ENCODE peak calls at places on chromosomes 5 and 9, in eight cellular contexts. F is fibroblast of pulmonary artery; B is stimulated activated CD4-positive, alpha-beta T cell treated with anti-CD3 and anti-CD28 coated beads, Interleukin-2, amount 100 ng/mL, for 4 hours; G is neural crest cell; S is cardiac fibroblast; L is kidney; O is activated T-cell treated with anti-CD3 and anti-CD28 coated beads for 1 hour; Z is GM12892. U is an unnamed sample.

GRCh38 chr5:27612161-27612560 is 573.8 kb upstream of the CDH9 start:
- DNase-seq in F (peak), B (no peak), G (no peak), S (no peak), L (no peak), O (no peak), Z (no peak), U (no peak)

GRCh38 chr5:3634061-3634460 is 38.4 kb downstream of the IRX1 start:
- DNase-seq in F (no peak), B (no peak), G (no peak), S (no peak), L (no peak), O (no peak), Z (no peak), U (no peak)

GRCh38 chr5:168734657-168735344 is 155.6 kb upstream of the PANK3 start:
- DNase-seq in F (peak), B (no peak), G (no peak), S (peak), L (no peak), O (no peak), Z (no peak), U (no peak)

GRCh38 chr5:118990582-118990981 is 2.2 kb upstream of the DTWD2 start:
- DNase-seq in F (no peak), B (no peak), G (no peak), S (no peak), L (no peak), O (no peak), Z (no peak), U (no peak)

GRCh38 chr5:79567926-79568549 is 44.2 kb upstream of the TENT2 start:
- DNase-seq in F (peak), B (no peak), G (no peak), S (peak), L (no peak), O (no peak), Z (no peak), U (no peak)

GRCh38 chr5:72366324-72366976 is 46.3 kb downstream of the PTCD2 start:
- DNase-seq in F (peak), B (no peak), G (peak), S (peak), L (no peak), O (no peak), Z (no peak), U (peak)

GRCh38 chr5:171616002-171616780 is 169.4 kb upstream of the SMIM23 start:
- DNase-seq in F (no peak), B (no peak), G (no peak), S (no peak), L (no peak), O (no peak), Z (no peak), U (no peak)

GRCh38 chr9:111036068-111036789 is 2.0 kb downstream of the LPAR1 start:
- DNase-seq in F (peak), B (no peak), G (peak), S (peak), L (peak), O (no peak), Z (no peak), U (no peak)

GRCh38 chr9:16469184-16469583 is 401.3 kb downstream of the BNC2 start:
- DNase-seq in F (no peak), B (no peak), G (no peak), S (no peak), L (no peak), O (no peak), Z (no peak), U (no peak)

GRCh38 chr5:54315736-54316135 is 5.4 kb upstream of the ARL15 start:
- DNase-seq in F (no peak), B (no peak), G (no peak), S (no peak), L (no peak), O (no peak), Z (no peak), U (no peak)

GRCh38 chr5:1242733-1243486 is 17.7 kb downstream of the SLC6A18 start:
- DNase-seq in F (no peak), B (no peak), G (no peak), S (no peak), L (no peak), O (no peak), Z (no peak), U (no peak)

GRCh38 chr5:60295423-60295822 is 401.9 kb upstream of the PDE4D start:
- DNase-seq in F (peak), B (no peak), G (peak), S (peak), L (no peak), O (no peak), Z (no peak), U (no peak)

GRCh38 chr9:91256235-91256634 is 105.5 kb downstream of the AUH start:
- DNase-seq in F (no peak), B (no peak), G (no peak), S (no peak), L (no peak), O (no peak), Z (no peak), U (no peak)

GRCh38 chr5:149452665-149453617 is 73.8 kb upstream of the IL17B start:
- DNase-seq in F (peak), B (no peak), G (no peak), S (peak), L (peak), O (no peak), Z (no peak), U (no peak)

GRCh38 chr5:62569466-62569865 is 9.2 kb upstream of the LRRC70 start:
- DNase-seq in F (peak), B (no peak), G (no peak), S (peak), L (no peak), O (no peak), Z (no peak), U (no peak)

GRCh38 chr9:136312436-136312835 is 8.5 kb upstream of the CCDC187 start:
- DNase-seq in F (peak), B (peak), G (no peak), S (peak), L (peak), O (peak), Z (peak), U (peak)

GRCh38 chr5:1522601-1523479 is 920 bp downstream of the LPCAT1 start:
- DNase-seq in F (no peak), B (no peak), G (no peak), S (no peak), L (peak), O (no peak), Z (no peak), U (peak)

GRCh38 chr9:112535364-112535763 is 48.7 kb downstream of the KIAA1958 start:
- DNase-seq in F (peak), B (no peak), G (no peak), S (peak), L (no peak), O (no peak), Z (no peak), U (no peak)